ENCODE peak calls at places on chromosomes 3 and 15, in seven cellular contexts. D, T, M, L, Y, B and C are unnamed samples.

GRCh38 chr3:176920806-176921205 is 276.5 kb downstream of the TBL1XR1 start:
- DNase-seq in D (no peak), T (no peak), M (no peak), L (no peak), Y (no peak), B (peak), C (no peak)

GRCh38 chr15:39804026-39804425 is 21.4 kb upstream of the FSIP1 start:
- DNase-seq in D (no peak), T (no peak), M (no peak), L (no peak), Y (no peak), B (no peak), C (no peak)

GRCh38 chr15:23565395-23566069 is at the start of gene MKRN3:
- DNase-seq in D (no peak), T (peak), M (peak), L (peak), Y (peak), B (peak), C (peak)

GRCh38 chr15:26766262-26766661 is 6.6 kb downstream of the GABRB3 start:
- DNase-seq in D (no peak), T (no peak), M (no peak), L (no peak), Y (no peak), B (no peak), C (no peak)

GRCh38 chr3:69411331-69411730 is 25.4 kb upstream of the FRMD4B start:
- DNase-seq in D (no peak), T (peak), M (no peak), L (no peak), Y (no peak), B (peak), C (no peak)

GRCh38 chr3:9349321-9350117 is 13.3 kb upstream of the THUMPD3 start:
- DNase-seq in D (peak), T (peak), M (peak), L (no peak), Y (no peak), B (peak), C (no peak)

GRCh38 chr15:99062226-99062625 is 42.7 kb upstream of the SYNM start:
- DNase-seq in D (no peak), T (no peak), M (no peak), L (no peak), Y (no peak), B (no peak), C (no peak)

GRCh38 chr3:127675651-127676391 is 3.1 kb downstream of the ABTB1 start:
- DNase-seq in D (no peak), T (no peak), M (no peak), L (no peak), Y (no peak), B (no peak), C (no peak)

GRCh38 chr3:136075218-136075808 is 109.8 kb downstream of the PPP2R3A start:
- DNase-seq in D (peak), T (peak), M (peak), L (no peak), Y (peak), B (peak), C (peak)

GRCh38 chr15:74382004-74382816 is 14.8 kb upstream of the CYP11A1 start:
- DNase-seq in D (peak), T (peak), M (peak), L (peak), Y (peak), B (peak), C (peak)

GRCh38 chr15:25179673-25180511 is 225.1 kb downstream of the SNRPN start:
- DNase-seq in D (no peak), T (no peak), M (no peak), L (peak), Y (no peak), B (no peak), C (no peak)

GRCh38 chr3:127159547-127159946 is 33.4 kb upstream of the PRR23E start:
- DNase-seq in D (no peak), T (no peak), M (no peak), L (no peak), Y (no peak), B (no peak), C (peak)

GRCh38 chr3:12442654-12443501 is 41.4 kb upstream of the TSEN2 start:
- DNase-seq in D (no peak), T (peak), M (no peak), L (no peak), Y (no peak), B (no peak), C (no peak)

GRCh38 chr3:167109746-167110145 is 270.4 kb downstream of the ZBBX start:
- DNase-seq in D (no peak), T (no peak), M (no peak), L (no peak), Y (no peak), B (no peak), C (no peak)

GRCh38 chr15:75648156-75649000 is 666 bp downstream of the SNX33 start:
- DNase-seq in D (peak), T (peak), M (peak), L (peak), Y (no peak), B (no peak), C (no peak)

GRCh38 chr15:85646538-85647091 is 148.1 kb downstream of the KLHL25 start:
- DNase-seq in D (no peak), T (peak), M (no peak), L (no peak), Y (peak), B (peak), C (no peak)

GRCh38 chr15:95134306-95135100 is 903.1 kb downstream of the MCTP2 start:
- DNase-seq in D (no peak), T (peak), M (no peak), L (no peak), Y (no peak), B (no peak), C (no peak)

GRCh38 chr3:125594581-125595011 is 701 bp downstream of the OSBPL11 start:
- DNase-seq in D (peak), T (no peak), M (no peak), L (peak), Y (no peak), B (no peak), C (no peak)

GRCh38 chr3:30285188-30286006 is 321.0 kb upstream of the TGFBR2 start:
- DNase-seq in D (no peak), T (no peak), M (no peak), L (no peak), Y (no peak), B (peak), C (no peak)

GRCh38 chr3:134601539-134602439 is 49.0 kb downstream of the KY start:
- DNase-seq in D (peak), T (peak), M (no peak), L (no peak), Y (no peak), B (peak), C (no peak)

GRCh38 chr3:58692484-58692883 is 25.9 kb upstream of the FAM3D start:
- DNase-seq in D (no peak), T (no peak), M (no peak), L (no peak), Y (no peak), B (no peak), C (no peak)

GRCh38 chr3:19457449-19457848 is 309.1 kb downstream of the KCNH8 start:
- DNase-seq in D (no peak), T (no peak), M (no peak), L (no peak), Y (no peak), B (no peak), C (no peak)

GRCh38 chr3:9008550-9009255 is 45.4 kb upstream of the RAD18 start:
- DNase-seq in D (no peak), T (no peak), M (no peak), L (no peak), Y (no peak), B (no peak), C (no peak)

GRCh38 chr3:53775018-53775417 is 71.2 kb downstream of the CHDH start:
- DNase-seq in D (no peak), T (no peak), M (no peak), L (no peak), Y (no peak), B (no peak), C (no peak)

DNA sequence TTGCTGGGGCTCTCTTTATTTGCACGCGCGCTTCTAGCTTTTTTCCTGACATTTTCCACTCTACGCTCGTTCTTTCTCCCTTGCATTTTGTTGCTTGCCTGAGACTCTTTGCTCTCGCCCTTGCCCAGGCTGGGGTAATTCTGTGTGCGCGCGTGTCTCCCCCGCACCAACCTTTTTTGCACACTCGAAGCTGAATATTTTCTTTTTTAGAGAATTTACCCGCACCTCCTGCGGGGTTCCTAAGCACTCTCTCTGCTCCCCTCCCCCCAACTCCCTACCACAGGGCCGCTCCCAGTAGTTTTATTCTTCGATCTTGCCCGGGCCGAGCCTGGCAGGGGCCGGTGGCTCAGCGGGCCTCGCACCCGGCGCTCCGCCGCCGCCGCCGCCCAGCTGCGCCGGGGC is 732 bp downstream of the FAM43A start:
- DNase-seq in D (no peak), T (no peak), M (no peak), L (no peak), Y (no peak), B (no peak), C (no peak)
- H3K27ac ChIP-seq in D (peak), T (no peak), M (no peak), L (no peak), Y (peak), B (peak), C (no peak)

GRCh38 chr3:148970311-148970710 is 21.0 kb upstream of the GYG1 start:
- DNase-seq in D (no peak), T (no peak), M (no peak), L (no peak), Y (no peak), B (no peak), C (no peak)

GRCh38 chr3:148974726-148975125 is 16.6 kb upstream of the GYG1 start:
- DNase-seq in D (no peak), T (no peak), M (no peak), L (no peak), Y (no peak), B (no peak), C (no peak)

GRCh38 chr3:148971819-148972218 is 19.5 kb upstream of the GYG1 start:
- DNase-seq in D (peak), T (peak), M (no peak), L (no peak), Y (no peak), B (peak), C (no peak)

GRCh38 chr3:148975277-148975676 is 16.1 kb upstream of the GYG1 start:
- DNase-seq in D (no peak), T (no peak), M (no peak), L (no peak), Y (no peak), B (no peak), C (no peak)

DNA sequence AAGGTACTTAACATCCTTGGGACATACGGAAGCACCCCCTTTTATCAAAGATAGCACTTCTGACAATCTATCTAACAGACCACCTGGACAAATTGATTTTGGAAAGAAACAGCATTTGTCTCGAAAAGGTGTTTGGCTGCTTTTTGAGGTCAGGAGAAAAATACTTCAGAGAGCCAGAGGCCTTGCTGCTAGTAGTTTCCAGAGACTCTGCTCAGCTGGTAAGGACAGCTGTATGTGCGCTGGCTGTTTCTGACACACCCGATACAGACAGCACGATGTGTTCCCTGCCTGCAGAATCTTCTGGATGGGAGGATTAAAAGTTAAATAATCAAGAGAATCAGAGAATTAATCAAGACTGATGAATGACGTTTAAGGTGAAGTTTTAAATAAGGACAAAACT is 15.6 kb upstream of the GYG1 start:
- DNase-seq in D (no peak), T (no peak), M (no peak), L (no peak), Y (no peak), B (no peak), C (no peak)
- H3K27ac ChIP-seq in D (no peak), T (no peak), M (no peak), L (no peak), Y (no peak), B (no peak), C (no peak)

GRCh38 chr3:23130406-23130805 is 72.7 kb upstream of the UBE2E2 start:
- DNase-seq in D (no peak), T (no peak), M (no peak), L (no peak), Y (no peak), B (no peak), C (no peak)
- H3K27ac ChIP-seq in D (no peak), T (no peak), M (no peak), L (no peak), Y (no peak), B (no peak), C (no peak)

DNA sequence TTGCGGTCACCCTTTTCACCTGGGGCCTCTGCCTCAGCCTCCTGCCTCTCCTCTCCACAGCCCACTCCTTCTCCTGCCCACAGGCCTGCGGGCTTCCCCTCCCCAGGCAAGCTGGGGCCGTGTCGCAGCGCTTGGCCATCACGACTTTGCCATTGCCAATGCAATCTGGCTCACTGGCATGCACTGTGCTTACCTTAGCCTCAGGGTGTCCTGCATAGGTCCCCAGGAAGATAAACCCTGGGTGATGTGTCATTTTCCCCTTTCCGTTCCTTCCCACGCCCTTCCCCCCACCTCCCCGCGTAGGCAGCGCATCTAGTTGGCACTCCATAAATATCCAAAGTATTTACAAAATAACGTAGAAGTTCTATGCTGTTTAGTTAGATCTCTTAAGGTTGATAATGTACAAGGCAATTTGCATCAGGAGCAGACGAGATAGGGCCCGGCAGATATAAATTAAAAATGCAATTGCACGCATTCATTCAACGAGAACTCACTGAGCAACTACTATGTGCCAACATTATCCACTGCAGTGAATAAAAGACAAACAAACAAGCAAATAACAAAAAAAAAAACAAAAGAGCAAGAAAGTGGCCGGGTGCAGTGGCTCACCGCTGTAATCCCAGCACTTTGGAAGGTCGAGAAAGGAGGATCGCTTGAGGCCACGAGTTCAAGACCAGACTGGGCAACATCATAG is 973 bp upstream of the COPG1 start:
- DNase-seq in D (no peak), T (no peak), M (no peak), L (peak), Y (no peak), B (no peak), C (no peak)
- H3K27ac ChIP-seq in D (no peak), T (peak), M (no peak), L (peak), Y (peak), B (no peak), C (no peak)

GRCh38 chr15:59405079-59405478 is 32.4 kb upstream of the MYO1E start:
- DNase-seq in D (no peak), T (no peak), M (no peak), L (no peak), Y (no peak), B (no peak), C (no peak)
- H3K27ac ChIP-seq in D (no peak), T (no peak), M (no peak), L (no peak), Y (no peak), B (no peak), C (no peak)

DNA sequence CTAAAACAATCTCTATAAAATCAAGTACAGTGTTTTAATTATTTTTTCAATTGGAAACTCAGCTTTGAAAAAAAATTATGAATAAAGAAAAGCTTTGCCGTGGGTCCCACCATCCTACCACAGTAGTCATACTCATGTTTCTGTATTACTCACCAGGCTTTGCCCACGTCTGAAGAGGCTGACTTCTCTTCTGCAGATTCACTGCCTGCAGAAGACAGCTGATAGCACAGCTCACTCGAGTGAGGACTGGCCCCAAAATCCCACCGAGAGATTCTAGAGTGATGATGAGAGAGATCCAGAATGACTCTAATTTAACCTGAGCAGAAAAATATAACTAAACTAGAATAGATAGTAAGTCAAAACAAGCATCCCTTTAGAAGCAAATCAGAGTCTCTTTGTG is 11.9 kb downstream of the C2CD4B start:
- DNase-seq in D (no peak), T (no peak), M (no peak), L (no peak), Y (no peak), B (no peak), C (no peak)
- H3K27ac ChIP-seq in D (no peak), T (no peak), M (no peak), L (no peak), Y (no peak), B (no peak), C (no peak)

GRCh38 chr3:35321008-35321407 is 318.3 kb upstream of the ARPP21 start:
- DNase-seq in D (no peak), T (no peak), M (no peak), L (no peak), Y (no peak), B (no peak), C (no peak)
- H3K27ac ChIP-seq in D (no peak), T (no peak), M (no peak), L (no peak), Y (no peak), B (no peak), C (no peak)

DNA sequence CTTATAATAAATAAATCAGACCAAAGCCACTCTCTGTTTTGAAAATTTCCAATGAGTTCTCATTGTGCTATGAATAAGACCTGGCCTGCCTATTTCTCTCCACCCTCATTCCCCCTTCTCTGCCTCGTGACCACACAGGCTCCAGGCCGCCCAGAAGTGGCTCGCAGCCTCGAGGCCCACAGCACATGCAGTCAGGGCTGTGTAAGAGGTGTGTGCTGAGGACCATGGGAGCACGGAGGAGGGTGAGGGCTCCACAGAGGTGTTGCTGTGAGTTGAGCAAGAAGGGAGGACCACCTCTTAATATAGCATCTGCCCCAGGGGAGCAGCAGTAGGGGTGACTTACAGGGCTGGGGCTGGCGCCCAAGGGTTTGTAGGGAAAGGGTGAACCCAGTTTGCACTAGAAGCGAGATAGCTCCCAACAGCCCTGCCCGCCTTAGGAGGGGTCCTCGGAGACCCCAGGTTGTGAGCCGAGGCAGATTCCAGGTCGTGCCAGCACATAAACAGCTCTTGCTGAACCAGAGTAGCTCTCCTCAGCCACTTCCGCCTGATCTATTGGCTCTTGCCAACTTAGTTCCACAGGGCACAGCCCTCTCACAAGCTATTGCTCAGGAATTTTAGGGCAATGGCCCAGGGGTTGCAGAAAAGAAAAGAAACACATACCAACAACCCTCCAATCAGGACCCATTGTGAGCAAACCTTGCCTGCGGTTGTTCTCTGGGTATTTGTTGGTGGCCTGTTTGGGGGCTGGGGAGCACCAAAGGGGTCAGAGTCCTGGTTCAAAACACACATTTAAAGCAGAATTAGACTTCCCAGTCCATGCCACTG is 117.7 kb downstream of the MYLK start:
- DNase-seq in D (no peak), T (no peak), M (peak), L (no peak), Y (no peak), B (no peak), C (no peak)
- H3K27ac ChIP-seq in D (no peak), T (no peak), M (peak), L (no peak), Y (no peak), B (no peak), C (no peak)

GRCh38 chr3:154244644-154245043 is 79.6 kb downstream of the DHX36 start:
- DNase-seq in D (no peak), T (peak), M (no peak), L (no peak), Y (no peak), B (peak), C (no peak)

GRCh38 chr3:154240235-154240634 is 84.1 kb downstream of the DHX36 start:
- DNase-seq in D (no peak), T (no peak), M (no peak), L (no peak), Y (no peak), B (no peak), C (no peak)

GRCh38 chr3:154241496-154241895 is 82.8 kb downstream of the DHX36 start:
- DNase-seq in D (no peak), T (no peak), M (no peak), L (no peak), Y (no peak), B (no peak), C (no peak)

GRCh38 chr3:154242766-154243165 is 81.5 kb downstream of the DHX36 start:
- DNase-seq in D (no peak), T (no peak), M (peak), L (no peak), Y (no peak), B (no peak), C (no peak)

GRCh38 chr3:154243353-154243752 is 80.9 kb downstream of the DHX36 start:
- DNase-seq in D (no peak), T (peak), M (no peak), L (no peak), Y (no peak), B (peak), C (no peak)
- H3K27ac ChIP-seq in D (no peak), T (peak), M (peak), L (no peak), Y (no peak), B (no peak), C (no peak)